ENCODE peak calls at places on chromosomes 3 and 15, in seven cellular contexts. U, C, Y, I, T, D and K are unnamed samples.

GRCh38 chr3:24968076-24968475 is 460.0 kb upstream of the RARB start:
- DNase-seq in U (no peak), C (no peak), Y (no peak), I (no peak), T (no peak), D (no peak), K (no peak)

GRCh38 chr3:49276475-49277356 is at the start of gene C3orf62:
- DNase-seq in U (no peak), C (peak), Y (no peak), I (no peak), T (peak), D (peak), K (no peak)

GRCh38 chr3:26078539-26078938 is 288.6 kb downstream of the OXSM start:
- DNase-seq in U (no peak), C (no peak), Y (no peak), I (no peak), T (no peak), D (no peak), K (no peak)

GRCh38 chr15:43954181-43954621 is 127.4 kb downstream of the WDR76 start:
- DNase-seq in U (no peak), C (no peak), Y (no peak), I (no peak), T (no peak), D (no peak), K (no peak)

GRCh38 chr15:39478996-39479395 is 101.9 kb upstream of the THBS1 start:
- DNase-seq in U (no peak), C (no peak), Y (no peak), I (no peak), T (no peak), D (no peak), K (no peak)

GRCh38 chr3:58784425-58784824 is 117.9 kb upstream of the FAM3D start:
- DNase-seq in U (no peak), C (no peak), Y (no peak), I (no peak), T (no peak), D (no peak), K (no peak)

GRCh38 chr3:46998121-46998851 is 18.8 kb downstream of the NBEAL2 start:
- DNase-seq in U (peak), C (peak), Y (peak), I (peak), T (peak), D (no peak), K (peak)

GRCh38 chr15:95284933-95285401 is 1045.5 kb upstream of the NR2F2 start:
- DNase-seq in U (peak), C (no peak), Y (no peak), I (no peak), T (no peak), D (no peak), K (no peak)

GRCh38 chr3:177694316-177694715 is 497.0 kb upstream of the TBL1XR1 start:
- DNase-seq in U (no peak), C (no peak), Y (no peak), I (no peak), T (no peak), D (no peak), K (no peak)

GRCh38 chr3:46482632-46483311 is 15.0 kb upstream of the RTP3 start:
- DNase-seq in U (no peak), C (no peak), Y (no peak), I (no peak), T (no peak), D (no peak), K (no peak)

GRCh38 chr15:66765478-66766281 is 63.6 kb downstream of the SMAD6 start:
- DNase-seq in U (peak), C (no peak), Y (peak), I (peak), T (no peak), D (peak), K (no peak)

GRCh38 chr15:45618813-45619212 is 16.0 kb upstream of the SQOR start:
- DNase-seq in U (no peak), C (no peak), Y (no peak), I (no peak), T (no peak), D (no peak), K (no peak)

GRCh38 chr15:31382693-31383005 is 56.0 kb downstream of the KLF13 start:
- DNase-seq in U (no peak), C (no peak), Y (no peak), I (no peak), T (no peak), D (no peak), K (no peak)

GRCh38 chr3:28279770-28280169 is 38.4 kb downstream of the CMC1 start:
- DNase-seq in U (no peak), C (no peak), Y (no peak), I (no peak), T (no peak), D (no peak), K (no peak)

GRCh38 chr3:128112406-128112968 is 11.1 kb downstream of the RUVBL1 start:
- DNase-seq in U (no peak), C (no peak), Y (peak), I (no peak), T (no peak), D (peak), K (no peak)

GRCh38 chr3:105845488-105845887 is 23.3 kb downstream of the CBLB start:
- DNase-seq in U (no peak), C (no peak), Y (no peak), I (peak), T (no peak), D (no peak), K (no peak)

GRCh38 chr15:28097656-28098359 is 1.3 kb downstream of the OCA2 start:
- DNase-seq in U (no peak), C (no peak), Y (no peak), I (no peak), T (no peak), D (no peak), K (no peak)

GRCh38 chr3:14545251-14545635 is 5.1 kb upstream of the GRIP2 start:
- DNase-seq in U (no peak), C (no peak), Y (no peak), I (no peak), T (no peak), D (no peak), K (no peak)

GRCh38 chr3:49161808-49162530 is 4.2 kb downstream of the CCDC71 start:
- DNase-seq in U (no peak), C (no peak), Y (no peak), I (no peak), T (no peak), D (no peak), K (no peak)

GRCh38 chr3:62316525-62316924 is 56.8 kb downstream of the FEZF2 start:
- DNase-seq in U (no peak), C (no peak), Y (no peak), I (no peak), T (no peak), D (no peak), K (no peak)

GRCh38 chr3:52144034-52144795 is 10.0 kb downstream of the POC1A start:
- DNase-seq in U (peak), C (peak), Y (peak), I (peak), T (peak), D (no peak), K (peak)

GRCh38 chr3:65334045-65334665 is 646.4 kb upstream of the ADAMTS9 start:
- DNase-seq in U (peak), C (no peak), Y (no peak), I (no peak), T (peak), D (no peak), K (peak)

GRCh38 chr15:29133321-29133720 is 136.3 kb downstream of the NSMCE3 start:
- DNase-seq in U (no peak), C (no peak), Y (no peak), I (no peak), T (no peak), D (no peak), K (no peak)

GRCh38 chr3:47950453-47950852 is 65.8 kb downstream of the MAP4 start:
- DNase-seq in U (no peak), C (no peak), Y (no peak), I (no peak), T (no peak), D (no peak), K (no peak)

GRCh38 chr3:127753898-127754410 is 68.4 kb downstream of the MGLL start:
- DNase-seq in U (no peak), C (no peak), Y (no peak), I (no peak), T (no peak), D (no peak), K (no peak)

GRCh38 chr3:38590521-38590920 is 59.0 kb downstream of the SCN5A start:
- DNase-seq in U (no peak), C (no peak), Y (no peak), I (no peak), T (no peak), D (no peak), K (no peak)

GRCh38 chr3:15038306-15038705 is 26.8 kb downstream of the MRPS25 start:
- DNase-seq in U (no peak), C (no peak), Y (no peak), I (no peak), T (no peak), D (no peak), K (no peak)

GRCh38 chr3:45043715-45044299 is 17.7 kb downstream of the CLEC3B start:
- DNase-seq in U (peak), C (no peak), Y (no peak), I (no peak), T (no peak), D (no peak), K (no peak)

GRCh38 chr3:45041666-45042065 is 15.6 kb downstream of the CLEC3B start:
- DNase-seq in U (no peak), C (no peak), Y (no peak), I (no peak), T (no peak), D (peak), K (no peak)

GRCh38 chr3:45038096-45038455 is 12.0 kb downstream of the CLEC3B start:
- DNase-seq in U (no peak), C (no peak), Y (no peak), I (no peak), T (no peak), D (no peak), K (no peak)

DNA sequence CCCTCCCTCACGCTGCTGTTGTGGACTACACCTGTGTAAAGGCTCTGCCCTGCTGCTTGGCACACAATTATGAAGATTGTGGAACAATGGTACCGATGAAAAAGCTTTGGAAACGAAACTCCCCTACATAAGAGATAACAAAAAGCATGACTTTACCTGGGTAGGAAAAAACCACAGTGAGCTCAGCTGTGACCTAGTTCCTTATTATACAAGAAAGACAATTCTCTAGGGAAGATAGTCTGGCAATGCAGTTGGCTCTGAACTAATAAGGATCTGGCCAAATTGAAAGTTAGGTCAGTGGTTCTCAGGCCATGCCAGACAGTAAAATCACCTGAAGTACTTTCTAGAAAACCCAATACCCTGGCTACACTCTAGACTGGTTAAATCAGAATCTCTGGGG is 16.1 kb downstream of the CLEC3B start:
- DNase-seq in U (no peak), C (no peak), Y (no peak), I (no peak), T (no peak), D (no peak), K (no peak)
- TF ChIP-seq SP1 in U (no peak), C (no peak), Y (no peak), I (no peak), T (no peak), D (no peak), K (no peak)

GRCh38 chr3:87128006-87128405 is 99.1 kb upstream of the CHMP2B start:
- DNase-seq in U (no peak), C (no peak), Y (no peak), I (no peak), T (no peak), D (no peak), K (no peak)
- TF ChIP-seq SP1 in U (no peak), C (no peak), Y (no peak), I (no peak), T (no peak), D (no peak), K (no peak)

GRCh38 chr3:10464068-10464434 is 41.3 kb downstream of the ATP2B2 start:
- DNase-seq in U (no peak), C (no peak), Y (no peak), I (no peak), T (no peak), D (no peak), K (no peak)
- TF ChIP-seq SP1 in U (no peak), C (no peak), Y (no peak), I (no peak), T (no peak), D (no peak), K (no peak)

DNA sequence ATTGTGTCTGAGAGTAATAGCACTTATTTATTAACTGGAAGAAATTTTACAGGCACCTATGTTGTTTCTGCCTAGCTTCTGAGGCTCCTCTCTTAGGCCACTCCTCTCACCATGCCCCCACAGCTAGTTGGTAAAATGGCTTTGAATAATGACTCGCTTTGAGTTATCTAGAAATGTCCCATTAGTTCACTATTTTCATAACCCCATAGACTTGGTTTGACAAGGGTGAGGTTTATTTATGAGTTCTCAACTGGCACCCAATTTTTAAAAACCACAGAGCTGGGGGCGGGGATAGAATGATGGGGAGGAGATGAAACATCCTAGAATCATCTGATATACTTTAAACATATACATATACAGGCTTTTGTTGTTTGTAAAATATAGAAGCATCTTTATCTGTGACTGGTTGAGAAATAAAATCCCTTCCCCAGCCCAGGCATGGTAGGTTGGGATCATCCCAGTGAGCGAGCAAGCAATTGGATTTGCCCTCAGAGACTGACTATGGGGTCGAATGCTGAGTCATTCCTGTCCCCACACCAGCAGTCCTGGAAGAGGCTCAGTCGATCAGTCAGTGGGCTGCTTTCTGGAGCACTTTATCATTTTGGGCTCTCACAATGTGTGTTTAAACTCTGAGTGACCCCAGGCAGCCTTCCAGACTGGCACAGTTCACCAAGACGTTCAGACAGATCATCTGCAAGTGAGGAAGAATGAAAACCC is 60.2 kb upstream of the TSEN2 start:
- DNase-seq in U (no peak), C (no peak), Y (no peak), I (no peak), T (no peak), D (no peak), K (no peak)
- TF ChIP-seq SP1 in U (no peak), C (no peak), Y (no peak), I (no peak), T (no peak), D (no peak), K (no peak)